ENCODE peak calls at places on chromosome 19, in nine cellular contexts. One of them, this sample, is unnamed.

GRCh38 chr19:41707502-41707812 is 969 bp upstream of the CEACAM5 start:
- DNase-seq in transverse colon: peak
- DNase-seq in ovary: no peak
- DNase-seq in heart left ventricle: no peak
- DNase-seq in A549: peak
- DNase-seq in GM12878: no peak
- DNase-seq in body of pancreas: no peak
- DNase-seq in esophagus squamous epithelium: no peak
- DNase-seq in suprapubic skin: no peak
- DNase-seq in this sample: peak

GRCh38 chr19:40403262-40403984 is 9.8 kb downstream of the PRX start:
- DNase-seq in GM12878: peak
- DNase-seq in ovary: peak
- DNase-seq in esophagus squamous epithelium: peak
- DNase-seq in transverse colon: peak
- DNase-seq in heart left ventricle: peak
- DNase-seq in suprapubic skin: peak
- DNase-seq in body of pancreas: peak
- DNase-seq in A549: peak
- DNase-seq in this sample: peak

GRCh38 chr19:47723573-47723923 is 10.3 kb downstream of the EHD2 start:
- DNase-seq in esophagus squamous epithelium: no peak
- DNase-seq in suprapubic skin: no peak
- DNase-seq in heart left ventricle: no peak
- DNase-seq in ovary: peak
- DNase-seq in body of pancreas: peak
- DNase-seq in transverse colon: peak
- DNase-seq in A549: no peak
- DNase-seq in GM12878: no peak
- DNase-seq in this sample: peak

GRCh38 chr19:55091126-55091910 is 15.6 kb downstream of the EPS8L1 start:
- DNase-seq in transverse colon: no peak
- DNase-seq in ovary: no peak
- DNase-seq in A549: no peak
- DNase-seq in suprapubic skin: no peak
- DNase-seq in GM12878: no peak
- DNase-seq in heart left ventricle: no peak
- DNase-seq in esophagus squamous epithelium: no peak
- DNase-seq in body of pancreas: peak
- DNase-seq in this sample: no peak

GRCh38 chr19:41563847-41564514 is 12.0 kb upstream of the CEACAM21 start:
- DNase-seq in heart left ventricle: no peak
- DNase-seq in esophagus squamous epithelium: no peak
- DNase-seq in transverse colon: no peak
- DNase-seq in A549: no peak
- DNase-seq in suprapubic skin: no peak
- DNase-seq in ovary: no peak
- DNase-seq in body of pancreas: no peak
- DNase-seq in GM12878: no peak
- DNase-seq in this sample: no peak

GRCh38 chr19:12733369-12733896 is 1.1 kb downstream of the TRIR start:
- DNase-seq in GM12878: no peak
- DNase-seq in ovary: no peak
- DNase-seq in body of pancreas: no peak
- DNase-seq in suprapubic skin: no peak
- DNase-seq in esophagus squamous epithelium: no peak
- DNase-seq in transverse colon: no peak
- DNase-seq in heart left ventricle: no peak
- DNase-seq in A549: peak
- DNase-seq in this sample: no peak

GRCh38 chr19:4567584-4568071 is 8.1 kb upstream of the SEMA6B start:
- DNase-seq in ovary: peak
- DNase-seq in suprapubic skin: no peak
- DNase-seq in heart left ventricle: peak
- DNase-seq in body of pancreas: no peak
- DNase-seq in GM12878: no peak
- DNase-seq in esophagus squamous epithelium: no peak
- DNase-seq in transverse colon: peak
- DNase-seq in A549: no peak
- DNase-seq in this sample: no peak

GRCh38 chr19:43768273-43769050 is 12.3 kb downstream of the KCNN4 start:
- DNase-seq in suprapubic skin: no peak
- DNase-seq in body of pancreas: no peak
- DNase-seq in heart left ventricle: no peak
- DNase-seq in GM12878: no peak
- DNase-seq in transverse colon: peak
- DNase-seq in ovary: no peak
- DNase-seq in esophagus squamous epithelium: no peak
- DNase-seq in A549: no peak
- DNase-seq in this sample: no peak

GRCh38 chr19:40719414-40719894 is 2.5 kb downstream of the ITPKC start:
- DNase-seq in suprapubic skin: no peak
- DNase-seq in ovary: no peak
- DNase-seq in esophagus squamous epithelium: no peak
- DNase-seq in A549: no peak
- DNase-seq in heart left ventricle: no peak
- DNase-seq in GM12878: peak
- DNase-seq in body of pancreas: no peak
- DNase-seq in transverse colon: no peak
- DNase-seq in this sample: no peak

GRCh38 chr19:55257461-55258411 is 1.1 kb downstream of the PPP6R1 start:
- DNase-seq in body of pancreas: no peak
- DNase-seq in heart left ventricle: no peak
- DNase-seq in suprapubic skin: peak
- DNase-seq in GM12878: no peak
- DNase-seq in esophagus squamous epithelium: no peak
- DNase-seq in ovary: no peak
- DNase-seq in A549: no peak
- DNase-seq in transverse colon: no peak
- DNase-seq in this sample: peak

GRCh38 chr19:54024660-54025059 is 33.2 kb downstream of the CACNG6 start:
- DNase-seq in A549: no peak
- DNase-seq in ovary: no peak
- DNase-seq in heart left ventricle: no peak
- DNase-seq in GM12878: no peak
- DNase-seq in esophagus squamous epithelium: no peak
- DNase-seq in body of pancreas: no peak
- DNase-seq in suprapubic skin: no peak
- DNase-seq in transverse colon: no peak
- DNase-seq in this sample: no peak

GRCh38 chr19:6577410-6578125 is 13.4 kb downstream of the CD70 start:
- DNase-seq in heart left ventricle: no peak
- DNase-seq in esophagus squamous epithelium: no peak
- DNase-seq in body of pancreas: no peak
- DNase-seq in transverse colon: peak
- DNase-seq in A549: no peak
- DNase-seq in GM12878: peak
- DNase-seq in suprapubic skin: no peak
- DNase-seq in ovary: no peak
- DNase-seq in this sample: no peak

GRCh38 chr19:7348587-7349230 is at the start of gene ARHGEF18:
- DNase-seq in A549: no peak
- DNase-seq in transverse colon: peak
- DNase-seq in esophagus squamous epithelium: no peak
- DNase-seq in heart left ventricle: no peak
- DNase-seq in body of pancreas: no peak
- DNase-seq in ovary: peak
- DNase-seq in suprapubic skin: no peak
- DNase-seq in GM12878: peak
- DNase-seq in this sample: no peak

GRCh38 chr19:47228168-47228936 is 2.6 kb downstream of the BBC3 start:
- DNase-seq in suprapubic skin: no peak
- DNase-seq in heart left ventricle: peak
- DNase-seq in body of pancreas: peak
- DNase-seq in esophagus squamous epithelium: no peak
- DNase-seq in GM12878: no peak
- DNase-seq in transverse colon: peak
- DNase-seq in A549: peak
- DNase-seq in ovary: peak
- DNase-seq in this sample: peak

GRCh38 chr19:4295972-4296771 is 6.0 kb downstream of the TMIGD2 start:
- DNase-seq in suprapubic skin: no peak
- DNase-seq in transverse colon: peak
- DNase-seq in body of pancreas: no peak
- DNase-seq in esophagus squamous epithelium: no peak
- DNase-seq in ovary: no peak
- DNase-seq in heart left ventricle: no peak
- DNase-seq in GM12878: no peak
- DNase-seq in A549: no peak
- DNase-seq in this sample: no peak

GRCh38 chr19:29121684-29122083 is 91.3 kb downstream of the UQCRFS1 start:
- DNase-seq in ovary: no peak
- DNase-seq in A549: no peak
- DNase-seq in body of pancreas: no peak
- DNase-seq in transverse colon: no peak
- DNase-seq in GM12878: no peak
- DNase-seq in suprapubic skin: peak
- DNase-seq in esophagus squamous epithelium: no peak
- DNase-seq in heart left ventricle: no peak
- DNase-seq in this sample: no peak

GRCh38 chr19:50548191-50549058 is 19.8 kb downstream of the LRRC4B start:
- DNase-seq in GM12878: no peak
- DNase-seq in transverse colon: no peak
- DNase-seq in suprapubic skin: no peak
- DNase-seq in body of pancreas: no peak
- DNase-seq in heart left ventricle: no peak
- DNase-seq in esophagus squamous epithelium: no peak
- DNase-seq in A549: no peak
- DNase-seq in ovary: no peak
- DNase-seq in this sample: no peak

GRCh38 chr19:14699641-14700040 is 9.8 kb downstream of the ZNF333 start:
- DNase-seq in heart left ventricle: no peak
- DNase-seq in transverse colon: no peak
- DNase-seq in A549: no peak
- DNase-seq in suprapubic skin: no peak
- DNase-seq in esophagus squamous epithelium: no peak
- DNase-seq in body of pancreas: no peak
- DNase-seq in ovary: no peak
- DNase-seq in GM12878: no peak
- DNase-seq in this sample: no peak
- H3K27ac ChIP-seq in heart left ventricle: no peak
- H3K27ac ChIP-seq in transverse colon: no peak
- H3K27ac ChIP-seq in A549: no peak
- H3K27ac ChIP-seq in suprapubic skin: no peak
- H3K27ac ChIP-seq in esophagus squamous epithelium: no peak
- H3K27ac ChIP-seq in body of pancreas: no peak
- H3K27ac ChIP-seq in ovary: no peak
- H3K27ac ChIP-seq in GM12878: no peak
- H3K27ac ChIP-seq in this sample: no peak

GRCh38 chr19:49110567-49110966 is 3.6 kb upstream of the LIN7B start:
- DNase-seq in GM12878: no peak
- DNase-seq in A549: no peak
- DNase-seq in esophagus squamous epithelium: no peak
- DNase-seq in suprapubic skin: no peak
- DNase-seq in ovary: no peak
- DNase-seq in body of pancreas: no peak
- DNase-seq in transverse colon: no peak
- DNase-seq in heart left ventricle: no peak
- DNase-seq in this sample: no peak
- TF ChIP-seq POLR2A in GM12878: no peak
- TF ChIP-seq POLR2A in A549: no peak
- TF ChIP-seq POLR2A in esophagus squamous epithelium: no peak
- TF ChIP-seq POLR2A in suprapubic skin: no peak
- TF ChIP-seq POLR2A in ovary: no peak
- TF ChIP-seq POLR2A in body of pancreas: no peak
- TF ChIP-seq POLR2A in transverse colon: no peak
- TF ChIP-seq POLR2A in heart left ventricle: no peak
- TF ChIP-seq POLR2A in this sample: no peak

GRCh38 chr19:15869109-15869555 is 28.7 kb downstream of the CYP4F2 start:
- DNase-seq in suprapubic skin: no peak
- DNase-seq in body of pancreas: peak
- DNase-seq in GM12878: no peak
- DNase-seq in esophagus squamous epithelium: no peak
- DNase-seq in ovary: no peak
- DNase-seq in transverse colon: peak
- DNase-seq in A549: peak
- DNase-seq in heart left ventricle: no peak
- DNase-seq in this sample: no peak
- TF ChIP-seq CTCF in suprapubic skin: peak
- TF ChIP-seq CTCF in body of pancreas: peak
- TF ChIP-seq CTCF in GM12878: peak
- TF ChIP-seq CTCF in esophagus squamous epithelium: peak
- TF ChIP-seq CTCF in ovary: peak
- TF ChIP-seq CTCF in transverse colon: peak
- TF ChIP-seq CTCF in A549: peak
- TF ChIP-seq CTCF in heart left ventricle: peak
- TF ChIP-seq CTCF in this sample: peak

GRCh38 chr19:35261356-35262100 is 7.2 kb upstream of the USF2 start:
- DNase-seq in heart left ventricle: no peak
- DNase-seq in transverse colon: no peak
- DNase-seq in suprapubic skin: peak
- DNase-seq in GM12878: no peak
- DNase-seq in esophagus squamous epithelium: no peak
- DNase-seq in body of pancreas: no peak
- DNase-seq in ovary: peak
- DNase-seq in A549: no peak
- DNase-seq in this sample: no peak
- H3K27ac ChIP-seq in heart left ventricle: no peak
- H3K27ac ChIP-seq in transverse colon: no peak
- H3K27ac ChIP-seq in suprapubic skin: no peak
- H3K27ac ChIP-seq in GM12878: no peak
- H3K27ac ChIP-seq in esophagus squamous epithelium: no peak
- H3K27ac ChIP-seq in body of pancreas: no peak
- H3K27ac ChIP-seq in ovary: no peak
- H3K27ac ChIP-seq in A549: no peak
- H3K27ac ChIP-seq in this sample: no peak

GRCh38 chr19:1249990-1250298 is 1.6 kb downstream of the MIDN start:
- DNase-seq in A549: no peak
- DNase-seq in esophagus squamous epithelium: no peak
- DNase-seq in transverse colon: no peak
- DNase-seq in GM12878: no peak
- DNase-seq in ovary: no peak
- DNase-seq in suprapubic skin: no peak
- DNase-seq in body of pancreas: no peak
- DNase-seq in heart left ventricle: no peak
- DNase-seq in this sample: no peak
- TF ChIP-seq POLR2A in A549: no peak
- TF ChIP-seq POLR2A in esophagus squamous epithelium: no peak
- TF ChIP-seq POLR2A in transverse colon: no peak
- TF ChIP-seq POLR2A in GM12878: no peak
- TF ChIP-seq POLR2A in ovary: peak
- TF ChIP-seq POLR2A in suprapubic skin: no peak
- TF ChIP-seq POLR2A in body of pancreas: no peak
- TF ChIP-seq POLR2A in heart left ventricle: peak
- TF ChIP-seq POLR2A in this sample: no peak

GRCh38 chr19:8697671-8698432 is 743 bp downstream of the ACTL9 start:
- DNase-seq in heart left ventricle: no peak
- DNase-seq in esophagus squamous epithelium: no peak
- DNase-seq in suprapubic skin: no peak
- DNase-seq in GM12878: no peak
- DNase-seq in A549: no peak
- DNase-seq in ovary: no peak
- DNase-seq in transverse colon: no peak
- DNase-seq in body of pancreas: no peak
- DNase-seq in this sample: no peak
- TF ChIP-seq CTCF in heart left ventricle: no peak
- TF ChIP-seq CTCF in esophagus squamous epithelium: no peak
- TF ChIP-seq CTCF in suprapubic skin: no peak
- TF ChIP-seq CTCF in GM12878: no peak
- TF ChIP-seq CTCF in A549: peak
- TF ChIP-seq CTCF in ovary: no peak
- TF ChIP-seq CTCF in transverse colon: no peak
- TF ChIP-seq CTCF in body of pancreas: no peak
- TF ChIP-seq CTCF in this sample: no peak